ENCODE peak calls at places on chromosomes 13 and 19, in eight cellular contexts. H, Y, O, V, M, J, S and T are unnamed samples.

GRCh38 chr13:45398862-45399261 is 19.3 kb downstream of the SLC25A30 start:
- DNase-seq in H (no peak), Y (no peak), O (no peak), V (no peak), M (peak; percentile 73), J (no peak), S (no peak), T (no peak)

GRCh38 chr19:50506700-50507099 is 4.3 kb downstream of the JOSD2 start:
- DNase-seq in H (no peak), Y (no peak), O (no peak), V (no peak), M (no peak), J (no peak), S (no peak), T (no peak)

GRCh38 chr19:30428281-30428680 is 56.1 kb downstream of the ZNF536 start:
- DNase-seq in H (no peak), Y (no peak), O (no peak), V (no peak), M (no peak), J (no peak), S (no peak), T (no peak)

GRCh38 chr19:39093761-39094160 is 9.6 kb downstream of the ACP7 start:
- DNase-seq in H (peak; percentile 27), Y (peak; percentile 16), O (no peak), V (no peak), M (no peak), J (no peak), S (no peak), T (no peak)

GRCh38 chr19:45814851-45815481 is at the start of gene RSPH6A:
- DNase-seq in H (no peak), Y (no peak), O (no peak), V (no peak), M (no peak), J (no peak), S (no peak), T (no peak)

GRCh38 chr13:82947121-82948077 is 934.9 kb downstream of the SLITRK1 start:
- DNase-seq in H (no peak), Y (no peak), O (no peak), V (no peak), M (no peak), J (no peak), S (no peak), T (no peak)

GRCh38 chr13:101570410-101570809 is 117.9 kb downstream of the ITGBL1 start:
- DNase-seq in H (no peak), Y (no peak), O (no peak), V (no peak), M (no peak), J (no peak), S (no peak), T (no peak)

GRCh38 chr19:1819211-1819975 is 7.3 kb upstream of the ATP8B3 start:
- DNase-seq in H (no peak), Y (no peak), O (no peak), V (no peak), M (no peak), J (no peak), S (no peak), T (no peak)

GRCh38 chr13:67416047-67416925 is 186.2 kb upstream of the PCDH9 start:
- DNase-seq in H (no peak), Y (no peak), O (no peak), V (no peak), M (no peak), J (peak; percentile 54), S (no peak), T (no peak)

GRCh38 chr19:29559743-29560142 is 33.9 kb downstream of the VSTM2B start:
- DNase-seq in H (no peak), Y (no peak), O (no peak), V (no peak), M (no peak), J (no peak), S (no peak), T (no peak)

GRCh38 chr19:41924151-41925145 is 3.8 kb downstream of the ERFL start:
- DNase-seq in H (no peak), Y (no peak), O (no peak), V (no peak), M (no peak), J (no peak), S (no peak), T (no peak)

GRCh38 chr19:10603084-10603872 is 16.2 kb upstream of the AP1M2 start:
- DNase-seq in H (no peak), Y (no peak), O (peak; percentile 44), V (peak; percentile 34), M (peak; percentile 75), J (no peak), S (no peak), T (no peak)

GRCh38 chr13:95115525-95115924 is 185.7 kb downstream of the ABCC4 start:
- DNase-seq in H (no peak), Y (no peak), O (no peak), V (no peak), M (no peak), J (no peak), S (no peak), T (no peak)

GRCh38 chr13:106357198-106357597 is 178.3 kb downstream of the EFNB2 start:
- DNase-seq in H (peak; percentile 13), Y (no peak), O (no peak), V (no peak), M (no peak), J (no peak), S (no peak), T (no peak)

GRCh38 chr13:97004096-97004876 is 10.0 kb upstream of the OXGR1 start:
- DNase-seq in H (no peak), Y (no peak), O (no peak), V (no peak), M (no peak), J (no peak), S (no peak), T (no peak)

GRCh38 chr13:98454389-98454881 is 122.5 kb downstream of the STK24 start:
- DNase-seq in H (peak; percentile 95), Y (peak; percentile 91), O (no peak), V (no peak), M (no peak), J (no peak), S (no peak), T (peak; percentile 62)

GRCh38 chr19:50551713-50552187 is 16.5 kb downstream of the LRRC4B start:
- DNase-seq in H (no peak), Y (no peak), O (no peak), V (no peak), M (no peak), J (no peak), S (no peak), T (no peak)

GRCh38 chr19:342128-342455 is 2.5 kb downstream of the MIER2 start:
- DNase-seq in H (no peak), Y (no peak), O (no peak), V (no peak), M (no peak), J (no peak), S (no peak), T (no peak)

GRCh38 chr13:27309401-27309958 is 38.9 kb downstream of the RASL11A start:
- DNase-seq in H (no peak), Y (no peak), O (no peak), V (no peak), M (no peak), J (no peak), S (no peak), T (no peak)

GRCh38 chr13:112616586-112617381 is 28.8 kb upstream of the TUBGCP3 start:
- DNase-seq in H (no peak), Y (peak; percentile 26), O (no peak), V (no peak), M (no peak), J (peak; percentile 47), S (peak; percentile 40), T (no peak)

GRCh38 chr13:95456837-95457236 is 95.7 kb upstream of the CLDN10 start:
- DNase-seq in H (no peak), Y (no peak), O (no peak), V (no peak), M (no peak), J (no peak), S (no peak), T (no peak)